ENCODE peak calls at places on chromosomes 4 and X, in five cellular contexts. One of them, this sample, is unnamed. For H3K4me1, the result is how much of the 10 kb centered on the place peaks cover.

GRCh38 chr4:128358231-128358902 is 70.8 kb upstream of the PGRMC2 start:
- DNase-seq in OCI-LY7: no peak
- DNase-seq in stomach: no peak
- DNase-seq in uterus: no peak
- DNase-seq in HCT116: no peak
- DNase-seq in this sample: no peak

GRCh38 chrX:152656087-152656486 is 18.4 kb downstream of the GABRQ start:
- DNase-seq in OCI-LY7: no peak
- DNase-seq in stomach: no peak
- DNase-seq in uterus: no peak
- DNase-seq in HCT116: no peak
- DNase-seq in this sample: no peak

GRCh38 chr4:101644516-101644915 is 146.0 kb upstream of the BANK1 start:
- DNase-seq in OCI-LY7: no peak
- DNase-seq in stomach: no peak
- DNase-seq in uterus: no peak
- DNase-seq in HCT116: no peak
- DNase-seq in this sample: no peak

GRCh38 chrX:14095702-14096101 is 66.0 kb upstream of the GEMIN8 start:
- DNase-seq in OCI-LY7: peak
- DNase-seq in stomach: peak
- DNase-seq in uterus: peak
- DNase-seq in HCT116: peak
- DNase-seq in this sample: peak

GRCh38 chrX:1576201-1577101 is 15.0 kb upstream of the AKAP17A start:
- DNase-seq in OCI-LY7: no peak
- DNase-seq in stomach: peak
- DNase-seq in uterus: no peak
- DNase-seq in HCT116: no peak
- DNase-seq in this sample: no peak

GRCh38 chr4:66930216-66930615 is 615.1 kb downstream of the CENPC start:
- DNase-seq in OCI-LY7: no peak
- DNase-seq in stomach: no peak
- DNase-seq in uterus: no peak
- DNase-seq in HCT116: no peak
- DNase-seq in this sample: no peak

GRCh38 chr4:186606593-186606992 is 51.2 kb upstream of the MTNR1A start:
- DNase-seq in OCI-LY7: no peak
- DNase-seq in stomach: no peak
- DNase-seq in uterus: no peak
- DNase-seq in HCT116: no peak
- DNase-seq in this sample: no peak

GRCh38 chr4:102505708-102506107 is 4.5 kb downstream of the NFKB1 start:
- DNase-seq in OCI-LY7: no peak
- DNase-seq in stomach: no peak
- DNase-seq in uterus: no peak
- DNase-seq in HCT116: no peak
- DNase-seq in this sample: no peak

GRCh38 chrX:49053223-49054072 is 5.4 kb upstream of the CCDC120 start:
- DNase-seq in OCI-LY7: peak
- DNase-seq in stomach: peak
- DNase-seq in uterus: peak
- DNase-seq in HCT116: no peak
- DNase-seq in this sample: no peak

GRCh38 chr4:22901631-22902030 is 208.9 kb downstream of the GBA3 start:
- DNase-seq in OCI-LY7: no peak
- DNase-seq in stomach: no peak
- DNase-seq in uterus: no peak
- DNase-seq in HCT116: no peak
- DNase-seq in this sample: no peak

GRCh38 chr4:152524429-152524828 is 11.5 kb downstream of the FBXW7 start:
- DNase-seq in OCI-LY7: no peak
- DNase-seq in stomach: no peak
- DNase-seq in uterus: no peak
- DNase-seq in HCT116: no peak
- DNase-seq in this sample: no peak

GRCh38 chr4:186621959-186622553 is 66.7 kb upstream of the MTNR1A start:
- DNase-seq in OCI-LY7: no peak
- DNase-seq in stomach: no peak
- DNase-seq in uterus: no peak
- DNase-seq in HCT116: no peak
- DNase-seq in this sample: no peak

GRCh38 chr4:176788248-176788647 is 4.5 kb downstream of the VEGFC start:
- DNase-seq in OCI-LY7: no peak
- DNase-seq in stomach: no peak
- DNase-seq in uterus: no peak
- DNase-seq in HCT116: no peak
- DNase-seq in this sample: no peak

GRCh38 chrX:14832151-14832550 is 40.7 kb downstream of the FANCB start:
- DNase-seq in OCI-LY7: no peak
- DNase-seq in stomach: no peak
- DNase-seq in uterus: no peak
- DNase-seq in HCT116: no peak
- DNase-seq in this sample: no peak

GRCh38 chr4:5072948-5073347 is 21.7 kb downstream of the STK32B start:
- DNase-seq in OCI-LY7: no peak
- DNase-seq in stomach: no peak
- DNase-seq in uterus: no peak
- DNase-seq in HCT116: no peak
- DNase-seq in this sample: no peak

GRCh38 chr4:5069916-5070315 is 18.6 kb downstream of the STK32B start:
- DNase-seq in OCI-LY7: no peak
- DNase-seq in stomach: no peak
- DNase-seq in uterus: no peak
- DNase-seq in HCT116: no peak
- DNase-seq in this sample: no peak

GRCh38 chr4:5066101-5066500 is 14.8 kb downstream of the STK32B start:
- DNase-seq in OCI-LY7: no peak
- DNase-seq in stomach: no peak
- DNase-seq in uterus: no peak
- DNase-seq in HCT116: no peak
- DNase-seq in this sample: no peak

DNA sequence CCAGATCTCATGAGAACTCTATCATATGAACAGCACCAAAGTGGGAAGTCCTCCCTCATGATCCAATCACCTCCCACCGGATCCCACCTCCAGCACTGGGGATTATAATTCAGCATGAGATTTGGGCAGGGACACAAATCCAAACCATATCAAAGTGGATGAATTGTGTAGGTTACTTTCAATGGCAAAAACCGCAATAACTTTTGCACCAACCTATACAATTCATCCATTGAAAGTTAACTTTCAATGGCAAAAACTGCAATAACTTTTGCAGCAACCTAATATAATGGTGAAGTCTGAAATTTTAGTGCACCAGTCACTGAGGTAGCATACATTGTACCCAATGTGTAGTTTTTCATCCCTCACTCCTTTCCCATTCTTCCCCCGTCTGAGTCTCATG is 16.6 kb downstream of the STK32B start:
- DNase-seq in OCI-LY7: no peak
- DNase-seq in stomach: no peak
- DNase-seq in uterus: no peak
- DNase-seq in HCT116: no peak
- DNase-seq in this sample: no peak
- H3K4me1 ChIP-seq in OCI-LY7: under half
- H3K4me1 ChIP-seq in stomach: under half
- H3K4me1 ChIP-seq in uterus: under half
- H3K4me1 ChIP-seq in HCT116: under half
- H3K4me1 ChIP-seq in this sample: under half

GRCh38 chr4:85603437-85604336 is 128.7 kb downstream of the ARHGAP24 start:
- DNase-seq in OCI-LY7: peak
- DNase-seq in stomach: no peak
- DNase-seq in uterus: no peak
- DNase-seq in HCT116: no peak
- DNase-seq in this sample: no peak
- H3K4me1 ChIP-seq in OCI-LY7: under half
- H3K4me1 ChIP-seq in stomach: under half
- H3K4me1 ChIP-seq in uterus: under half
- H3K4me1 ChIP-seq in HCT116: under half
- H3K4me1 ChIP-seq in this sample: under half

GRCh38 chr4:159190646-159191045 is 87.8 kb downstream of the RAPGEF2 start:
- DNase-seq in OCI-LY7: no peak
- DNase-seq in stomach: no peak
- DNase-seq in uterus: no peak
- DNase-seq in HCT116: no peak
- DNase-seq in this sample: no peak

GRCh38 chr4:159193256-159193655 is 90.4 kb downstream of the RAPGEF2 start:
- DNase-seq in OCI-LY7: no peak
- DNase-seq in stomach: no peak
- DNase-seq in uterus: no peak
- DNase-seq in HCT116: no peak
- DNase-seq in this sample: no peak

GRCh38 chr4:159188646-159189045 is 85.8 kb downstream of the RAPGEF2 start:
- DNase-seq in OCI-LY7: peak
- DNase-seq in stomach: no peak
- DNase-seq in uterus: no peak
- DNase-seq in HCT116: no peak
- DNase-seq in this sample: no peak

GRCh38 chr4:159195400-159195799 is 92.5 kb downstream of the RAPGEF2 start:
- DNase-seq in OCI-LY7: no peak
- DNase-seq in stomach: no peak
- DNase-seq in uterus: no peak
- DNase-seq in HCT116: no peak
- DNase-seq in this sample: no peak

GRCh38 chr4:159191989-159192388 is 89.1 kb downstream of the RAPGEF2 start:
- DNase-seq in OCI-LY7: peak
- DNase-seq in stomach: no peak
- DNase-seq in uterus: no peak
- DNase-seq in HCT116: peak
- DNase-seq in this sample: no peak
- H3K4me1 ChIP-seq in OCI-LY7: under half
- H3K4me1 ChIP-seq in stomach: under half
- H3K4me1 ChIP-seq in uterus: under half
- H3K4me1 ChIP-seq in HCT116: under half
- H3K4me1 ChIP-seq in this sample: under half

GRCh38 chr4:16833722-16834121 is 64.7 kb downstream of the LDB2 start:
- DNase-seq in OCI-LY7: no peak
- DNase-seq in stomach: no peak
- DNase-seq in uterus: no peak
- DNase-seq in HCT116: no peak
- DNase-seq in this sample: no peak
- H3K4me1 ChIP-seq in OCI-LY7: under half
- H3K4me1 ChIP-seq in stomach: under half
- H3K4me1 ChIP-seq in uterus: under half
- H3K4me1 ChIP-seq in HCT116: under half
- H3K4me1 ChIP-seq in this sample: under half

GRCh38 chr4:81623434-81623833 is 151.7 kb upstream of the RASGEF1B start:
- DNase-seq in OCI-LY7: no peak
- DNase-seq in stomach: no peak
- DNase-seq in uterus: no peak
- DNase-seq in HCT116: no peak
- DNase-seq in this sample: no peak
- H3K4me1 ChIP-seq in OCI-LY7: half or more
- H3K4me1 ChIP-seq in stomach: under half
- H3K4me1 ChIP-seq in uterus: under half
- H3K4me1 ChIP-seq in HCT116: under half
- H3K4me1 ChIP-seq in this sample: under half